ENCODE peak calls at places on chromosomes 5 and 9, in six cellular contexts. One of them, this sample, is unnamed.

GRCh38 chr5:113187879-113188278 is 211.3 kb downstream of the DCP2 start:
- DNase-seq in neuronal stem cell: no peak
- DNase-seq in A549: no peak
- DNase-seq in Daoy: no peak
- DNase-seq in H7: no peak
- DNase-seq in sciatic nerve: no peak
- DNase-seq in this sample: no peak

GRCh38 chr5:36720688-36721087 is 114.3 kb downstream of the SLC1A3 start:
- DNase-seq in H7: no peak
- DNase-seq in neuronal stem cell: no peak
- DNase-seq in Daoy: no peak
- DNase-seq in A549: no peak
- DNase-seq in sciatic nerve: no peak
- DNase-seq in this sample: no peak

GRCh38 chr5:150155258-150156032 is at the start of gene PDGFRB:
- DNase-seq in Daoy: peak; percentile 85
- DNase-seq in sciatic nerve: peak; percentile 95
- DNase-seq in A549: no peak
- DNase-seq in neuronal stem cell: peak; percentile 65
- DNase-seq in H7: peak; percentile 93
- DNase-seq in this sample: peak; percentile 25

GRCh38 chr5:121182788-121183490 is 668.7 kb upstream of the FTMT start:
- DNase-seq in Daoy: no peak
- DNase-seq in sciatic nerve: no peak
- DNase-seq in neuronal stem cell: no peak
- DNase-seq in H7: no peak
- DNase-seq in A549: no peak
- DNase-seq in this sample: no peak

GRCh38 chr5:56612759-56613158 is 202.6 kb upstream of the MAP3K1 start:
- DNase-seq in Daoy: no peak
- DNase-seq in A549: no peak
- DNase-seq in H7: no peak
- DNase-seq in neuronal stem cell: no peak
- DNase-seq in sciatic nerve: no peak
- DNase-seq in this sample: no peak

GRCh38 chr9:19033015-19033414 is at the start of gene SAXO1:
- DNase-seq in A549: no peak
- DNase-seq in Daoy: no peak
- DNase-seq in H7: no peak
- DNase-seq in sciatic nerve: no peak
- DNase-seq in neuronal stem cell: no peak
- DNase-seq in this sample: no peak

GRCh38 chr5:154288145-154288544 is 97.6 kb downstream of the GALNT10 start:
- DNase-seq in sciatic nerve: no peak
- DNase-seq in A549: no peak
- DNase-seq in neuronal stem cell: no peak
- DNase-seq in H7: no peak
- DNase-seq in Daoy: no peak
- DNase-seq in this sample: no peak

GRCh38 chr5:170077526-170077925 is 28.2 kb upstream of the FOXI1 start:
- DNase-seq in neuronal stem cell: no peak
- DNase-seq in sciatic nerve: no peak
- DNase-seq in A549: no peak
- DNase-seq in Daoy: no peak
- DNase-seq in H7: no peak
- DNase-seq in this sample: no peak

GRCh38 chr9:94933429-94933828 is 206.9 kb downstream of the AOPEP start:
- DNase-seq in neuronal stem cell: no peak
- DNase-seq in sciatic nerve: no peak
- DNase-seq in A549: no peak
- DNase-seq in H7: no peak
- DNase-seq in Daoy: no peak
- DNase-seq in this sample: no peak

GRCh38 chr5:32145378-32145777 is 28.7 kb downstream of the GOLPH3 start:
- DNase-seq in Daoy: no peak
- DNase-seq in H7: no peak
- DNase-seq in neuronal stem cell: no peak
- DNase-seq in sciatic nerve: no peak
- DNase-seq in A549: no peak
- DNase-seq in this sample: no peak

This sample was measured in CD4-positive, CD25-positive, alpha-beta regulatory T cell.